ENCODE peak calls at places on chromosomes 12 and 14, in six cellular contexts. P is K562, K is upper lobe of left lung, Y is HCT116, U is GM12878, N is HepG2. A is an unnamed sample.

GRCh38 chr12:30006021-30006420 is 222.3 kb upstream of the TMTC1 start:
- ATAC-seq in P (no peak), U (no peak), Y (no peak), K (no peak), N (no peak), A (no peak)

GRCh38 chr12:75917704-75918103 is 113.9 kb downstream of the PHLDA1 start:
- ATAC-seq in K (no peak), Y (no peak), U (peak; percentile 77), N (no peak), P (no peak), A (no peak)

GRCh38 chr12:96906498-96906848 is 584 bp upstream of the NEDD1 start:
- ATAC-seq in Y (no peak), P (no peak), K (no peak), N (no peak), U (no peak), A (no peak)

GRCh38 chr12:125208942-125209341 is 143.7 kb downstream of the AACS start:
- ATAC-seq in Y (no peak), U (no peak), N (peak; percentile 64), P (no peak), K (no peak), A (no peak)

GRCh38 chr12:66916189-66916588 is 237.3 kb upstream of the GRIP1 start:
- ATAC-seq in P (no peak), U (no peak), N (no peak), Y (no peak), K (no peak), A (no peak)

GRCh38 chr12:59084758-59085383 is 164.6 kb upstream of the LRIG3 start:
- ATAC-seq in P (no peak), K (peak; percentile 75), U (no peak), Y (no peak), N (no peak), A (peak; percentile 63)

GRCh38 chr14:68263563-68264350 is 444.2 kb downstream of the RAD51B start:
- ATAC-seq in K (no peak), P (no peak), N (no peak), Y (no peak), U (no peak), A (no peak)

GRCh38 chr12:45232771-45233372 is 17.0 kb downstream of the ANO6 start:
- ATAC-seq in U (peak; percentile 79), N (peak; percentile 59), P (peak; percentile 52), Y (peak; percentile 84), K (peak; percentile 87), A (peak; percentile 75)

GRCh38 chr14:74085047-74085637 is 386 bp downstream of the LIN52 start:
- ATAC-seq in Y (peak; percentile 21), N (peak; percentile 15), K (peak; percentile 18), P (peak; percentile 1), U (peak; percentile 6), A (no peak)

GRCh38 chr14:35539969-35540368 is 6.0 kb downstream of the INSM2 start:
- ATAC-seq in Y (no peak), U (peak; percentile 59), K (no peak), N (no peak), P (no peak), A (no peak)

GRCh38 chr12:92185052-92185451 is 39.4 kb upstream of the BTG1 start:
- ATAC-seq in K (no peak), U (peak; percentile 81), Y (no peak), P (no peak), N (no peak), A (no peak)

GRCh38 chr12:55631743-55632142 is 4.9 kb upstream of the OR10P1 start:
- ATAC-seq in P (no peak), K (peak; percentile 34), N (no peak), U (peak; percentile 34), Y (no peak), A (no peak)

GRCh38 chr12:68784015-68784414 is 24.0 kb upstream of the MDM2 start:
- ATAC-seq in N (peak; percentile 19), P (peak; percentile 38), Y (no peak), U (no peak), K (peak; percentile 67), A (no peak)

GRCh38 chr12:124625867-124626675 is 58.7 kb upstream of the NCOR2 start:
- ATAC-seq in K (peak; percentile 94), P (peak; percentile 80), U (no peak), Y (peak; percentile 79), N (peak; percentile 39), A (peak; percentile 91)

GRCh38 chr14:51302319-51303030 is 62.4 kb downstream of the TMX1 start:
- ATAC-seq in P (no peak), N (no peak), K (no peak), U (no peak), Y (no peak), A (no peak)

GRCh38 chr12:107525719-107526554 is 159.7 kb upstream of the PWP1 start:
- ATAC-seq in P (no peak), U (no peak), N (no peak), Y (no peak), K (peak; percentile 26), A (peak; percentile 71)

GRCh38 chr14:90534091-90534837 is 137.4 kb downstream of the CALM1 start:
- ATAC-seq in P (peak; percentile 48), N (no peak), Y (no peak), U (no peak), K (peak; percentile 38), A (no peak)

GRCh38 chr14:106417224-106418049 is 891.1 kb downstream of the TMEM121 start:
- ATAC-seq in N (peak; percentile 51), Y (no peak), K (peak; percentile 73), P (peak; percentile 87), U (peak; percentile 99), A (no peak)

GRCh38 chr12:66269757-66270383 is 32.4 kb upstream of the HELB start:
- ATAC-seq in P (peak; percentile 88), Y (peak; percentile 90), K (peak; percentile 64), N (peak; percentile 75), U (peak; percentile 80), A (no peak)

GRCh38 chr14:91126761-91127160 is 12.9 kb downstream of the DGLUCY start:
- ATAC-seq in U (no peak), N (no peak), P (no peak), K (no peak), Y (no peak), A (no peak)

GRCh38 chr12:93683410-93683809 is 6.2 kb downstream of the CRADD start:
- ATAC-seq in N (no peak), K (no peak), P (peak; percentile 30), U (peak; percentile 42), Y (peak; percentile 75), A (no peak)

GRCh38 chr14:65915125-65915524 is 502.6 kb downstream of the FUT8 start:
- ATAC-seq in Y (no peak), N (no peak), K (no peak), P (no peak), U (no peak), A (no peak)

GRCh38 chr12:111405856-111406473 is at the start of gene SH2B3:
- ATAC-seq in Y (peak; percentile 36), K (peak; percentile 28), U (peak; percentile 0), P (peak; percentile 2), N (peak; percentile 9), A (peak; percentile 50)

GRCh38 chr12:31591308-31591901 is 469 bp upstream of the DENND5B start:
- ATAC-seq in U (peak; percentile 18), Y (no peak), K (no peak), P (no peak), N (peak; percentile 27), A (peak; percentile 6)

GRCh38 chr14:55136868-55137785 is 8.1 kb downstream of the LGALS3 start:
- ATAC-seq in U (no peak), P (peak; percentile 46), K (peak; percentile 74), Y (no peak), N (no peak), A (peak; percentile 76)

GRCh38 chr14:96567289-96567899 is 65.2 kb downstream of the PAPOLA start:
- ATAC-seq in Y (peak; percentile 84), N (peak; percentile 88), P (peak; percentile 95), K (no peak), U (peak; percentile 90), A (no peak)

GRCh38 chr14:25006031-25006430 is 43.9 kb downstream of the STXBP6 start:
- ATAC-seq in K (no peak), P (no peak), U (no peak), N (no peak), Y (no peak), A (no peak)
- H3K4me1 ChIP-seq in K (peaks cover 19% of the 10 kb centered on the region), P (no peaks in the 10 kb centered on the region), U (no peaks in the 10 kb centered on the region), N (peaks cover 52% of the 10 kb centered on the region), Y (no peaks in the 10 kb centered on the region), A (peaks cover 53% of the 10 kb centered on the region)

DNA sequence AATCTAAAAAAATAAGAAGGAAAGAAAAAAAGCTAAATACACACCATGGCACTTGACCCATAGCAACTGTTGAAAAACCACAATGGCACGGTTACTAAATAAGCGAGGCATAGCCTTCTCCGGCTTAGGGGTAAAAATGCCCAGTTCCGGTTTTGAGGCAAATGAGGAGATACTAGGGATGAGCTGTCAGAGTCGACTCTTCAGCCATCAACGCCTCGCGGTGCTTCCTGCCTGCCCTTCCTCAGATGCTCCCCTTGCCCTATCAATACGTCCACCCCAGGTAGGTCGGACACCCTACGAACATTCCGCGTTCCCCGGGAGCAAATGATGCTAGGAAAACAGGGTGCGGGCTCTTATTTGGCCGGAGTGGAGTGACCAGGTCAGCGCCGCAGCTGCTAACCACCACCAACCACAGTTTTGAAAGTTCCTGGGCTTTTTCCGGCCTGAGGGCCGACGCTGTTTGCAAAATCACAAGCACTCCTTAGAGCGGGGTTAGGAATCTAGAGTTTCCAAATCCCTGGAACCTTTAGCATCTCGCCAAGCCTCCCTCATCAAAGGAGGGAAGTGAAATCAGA is 1.2 kb downstream of the SRSF9 start:
- ATAC-seq in Y (no peak), U (peak; percentile 34), P (peak; percentile 24), K (peak; percentile 48), N (peak; percentile 32), A (peak; percentile 5)
- TF ChIP-seq POLR2A in Y (no peak), U (peak; percentile 65), P (no peak), K (no peak), N (no peak), A (no peak)

GRCh38 chr12:39442895-39443703 is at the start of gene KIF21A:
- ATAC-seq in K (peak; percentile 98), N (peak; percentile 94), Y (peak; percentile 94), P (peak; percentile 96), U (peak; percentile 93), A (peak; percentile 98)
- TF ChIP-seq POLR2AphosphoS5 in K (peak; percentile 72), N (peak; percentile 73), Y (peak; percentile 84), P (peak; percentile 67), U (peak; percentile 80), A (peak; percentile 69)

GRCh38 chr12:109997393-109997792 is 1.2 kb upstream of the GIT2 start:
- ATAC-seq in K (no peak), U (no peak), Y (no peak), N (no peak), P (no peak), A (no peak)

GRCh38 chr12:109994262-109995175 is 1.6 kb downstream of the GIT2 start:
- ATAC-seq in N (no peak), U (no peak), P (no peak), Y (no peak), K (no peak), A (no peak)

GRCh38 chr12:109996483-109996853 is 300 bp upstream of the GIT2 start:
- ATAC-seq in Y (peak; percentile 0), K (no peak), N (no peak), U (no peak), P (no peak), A (no peak)

GRCh38 chr12:109995703-109996482 is at the start of gene GIT2:
- ATAC-seq in P (peak; percentile 89), K (peak; percentile 94), U (peak; percentile 84), Y (peak; percentile 79), N (peak; percentile 86), A (peak; percentile 83)

DNA sequence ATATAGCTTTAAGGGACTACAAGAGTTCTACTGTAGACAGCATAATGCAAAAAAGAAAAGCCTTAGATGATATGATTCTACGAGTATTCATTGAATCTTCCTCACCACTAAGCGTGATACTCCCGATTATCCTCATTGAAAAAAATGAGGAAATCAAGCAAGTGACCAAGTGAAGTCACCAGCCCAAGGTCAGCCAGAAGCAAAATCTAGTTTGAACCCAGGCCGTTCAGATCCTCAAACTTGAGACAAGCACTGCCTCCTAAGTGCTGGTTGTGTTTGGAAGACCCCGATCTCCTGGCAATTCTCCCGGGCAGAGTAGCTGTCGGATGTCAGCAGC is 834 bp downstream of the GIT2 start:
- ATAC-seq in P (peak; percentile 1), Y (no peak), K (peak; percentile 1), U (no peak), N (no peak), A (no peak)
- H3K4me1 ChIP-seq in P (peaks cover 20% of the 10 kb centered on the region), Y (peaks cover 29% of the 10 kb centered on the region), K (peaks cover 32% of the 10 kb centered on the region), U (peaks cover 5% of the 10 kb centered on the region), N (peaks cover 55% of the 10 kb centered on the region), A (peaks cover 14% of the 10 kb centered on the region)

A was measured in gastroesophageal sphincter.